ENCODE peak calls at places on chromosomes 1 and 21, in ten cellular contexts. P, Y, K, X, U, W, G, L, C and I are unnamed samples.

GRCh38 chr1:56453722-56454078 is 125.7 kb downstream of the PLPP3 start:
- DNase-seq in P (no peak), Y (no peak), K (no peak), X (no peak), U (no peak), W (no peak), G (no peak), L (no peak), C (no peak), I (no peak)

GRCh38 chr21:35467536-35467935 is 418.4 kb upstream of the RUNX1 start:
- DNase-seq in P (no peak), Y (peak; percentile 3), K (no peak), X (peak; percentile 54), U (no peak), W (no peak), G (no peak), L (no peak), C (no peak), I (no peak)

GRCh38 chr1:183885142-183885735 is 80.3 kb downstream of the RGL1 start:
- DNase-seq in P (no peak), Y (peak; percentile 42), K (no peak), X (peak; percentile 44), U (no peak), W (no peak), G (no peak), L (no peak), C (no peak), I (no peak)

GRCh38 chr1:46221749-46222148 is 18.6 kb downstream of the LURAP1 start:
- DNase-seq in P (peak; percentile 79), Y (no peak), K (no peak), X (no peak), U (no peak), W (no peak), G (no peak), L (peak; percentile 20), C (no peak), I (no peak)

GRCh38 chr1:203069028-203069804 is 16.6 kb downstream of the MYOG start:
- DNase-seq in P (no peak), Y (peak; percentile 22), K (no peak), X (no peak), U (no peak), W (no peak), G (no peak), L (no peak), C (no peak), I (no peak)

GRCh38 chr1:63674238-63674864 is 81.1 kb downstream of the PGM1 start:
- DNase-seq in P (peak; percentile 81), Y (peak; percentile 92), K (peak; percentile 95), X (peak; percentile 93), U (peak; percentile 90), W (peak; percentile 97), G (no peak), L (peak; percentile 67), C (peak; percentile 91), I (peak; percentile 41)

GRCh38 chr1:9235123-9235513 is 544 bp downstream of the H6PD start:
- DNase-seq in P (no peak), Y (peak; percentile 81), K (no peak), X (peak; percentile 62), U (no peak), W (peak; percentile 62), G (no peak), L (no peak), C (peak; percentile 58), I (no peak)

GRCh38 chr1:111198836-111199235 is 1.6 kb downstream of the DENND2D start:
- DNase-seq in P (no peak), Y (no peak), K (no peak), X (no peak), U (no peak), W (no peak), G (no peak), L (no peak), C (no peak), I (no peak)

GRCh38 chr1:118982816-118983557 is 5.2 kb downstream of the TBX15 start:
- DNase-seq in P (no peak), Y (no peak), K (no peak), X (no peak), U (no peak), W (no peak), G (no peak), L (no peak), C (no peak), I (no peak)

GRCh38 chr1:118983558-118984021 is 4.6 kb downstream of the TBX15 start:
- DNase-seq in P (no peak), Y (no peak), K (no peak), X (no peak), U (no peak), W (no peak), G (no peak), L (no peak), C (no peak), I (no peak)

GRCh38 chr1:118979754-118980270 is 8.3 kb downstream of the TBX15 start:
- DNase-seq in P (peak; percentile 51), Y (no peak), K (no peak), X (no peak), U (no peak), W (no peak), G (no peak), L (no peak), C (no peak), I (no peak)

GRCh38 chr1:118982281-118982680 is 5.9 kb downstream of the TBX15 start:
- DNase-seq in P (no peak), Y (no peak), K (no peak), X (no peak), U (no peak), W (no peak), G (no peak), L (no peak), C (no peak), I (no peak)

DNA sequence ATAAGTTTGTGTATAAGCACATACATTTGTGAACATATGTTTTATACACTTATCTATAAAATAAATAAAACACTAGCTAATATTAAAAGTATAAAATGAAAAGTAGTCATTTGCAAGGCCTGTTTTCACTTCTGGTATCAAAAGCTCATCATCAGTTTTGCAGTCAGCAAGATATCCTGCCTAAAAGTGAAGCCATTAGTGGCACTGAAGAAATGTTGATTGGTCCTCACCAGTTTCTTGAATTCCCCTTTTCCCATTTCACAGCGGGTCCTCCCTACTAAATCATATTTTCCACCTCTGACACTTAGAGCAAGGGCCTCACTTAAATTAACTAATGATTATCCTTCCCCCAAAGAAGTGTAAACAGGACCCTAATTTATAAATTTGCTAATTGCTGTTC is 6.7 kb downstream of the TBX15 start:
- DNase-seq in P (no peak), Y (no peak), K (no peak), X (no peak), U (no peak), W (no peak), G (no peak), L (no peak), C (no peak), I (no peak)
- H3K4me1 ChIP-seq in P (peaks cover 18% of the 10 kb centered on the region), Y (peaks cover 4% of the 10 kb centered on the region), K (no peaks in the 10 kb centered on the region), X (peaks cover 2% of the 10 kb centered on the region), U (no peaks in the 10 kb centered on the region), W (peaks cover 28% of the 10 kb centered on the region), G (peaks cover 8% of the 10 kb centered on the region), L (peaks cover 35% of the 10 kb centered on the region), C (no peaks in the 10 kb centered on the region), I (no peaks in the 10 kb centered on the region)

DNA sequence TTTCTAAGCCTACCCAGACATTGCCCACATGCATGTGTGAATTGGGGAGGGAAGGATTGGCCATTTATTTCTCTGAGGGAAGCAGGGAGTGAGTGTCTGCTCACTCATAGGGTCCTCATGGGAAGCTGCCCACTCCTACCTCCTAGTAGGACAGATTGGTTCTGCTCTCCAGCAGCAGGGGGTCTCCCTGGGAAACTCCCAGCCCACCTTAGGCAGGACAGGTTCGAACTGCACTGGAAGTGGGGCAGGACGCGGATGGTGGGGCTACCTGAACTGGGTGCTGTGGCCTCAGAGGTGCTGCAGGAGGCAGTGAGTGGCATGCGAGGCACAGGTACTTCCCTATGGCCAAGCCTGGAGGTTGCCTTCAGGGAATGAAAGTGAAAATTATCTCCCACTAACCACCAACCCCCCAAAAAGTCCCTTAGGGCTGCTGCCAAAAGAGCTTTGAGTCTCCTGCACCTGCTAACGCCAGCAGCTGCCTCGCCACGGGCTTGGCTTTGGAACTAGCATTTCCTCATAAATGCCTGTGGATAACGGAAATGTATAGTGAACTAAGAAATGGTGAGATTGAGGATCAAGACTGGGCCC is 157.0 kb upstream of the COA6 start:
- DNase-seq in P (no peak), Y (no peak), K (no peak), X (no peak), U (no peak), W (no peak), G (no peak), L (no peak), C (no peak), I (no peak)
- H3K27ac ChIP-seq in P (no peak overlapping the region), Y (no peak overlapping the region), K (no peak overlapping the region), X (no peak overlapping the region), U (no peak overlapping the region), W (no peak overlapping the region), G (no peak overlapping the region), L (no peak overlapping the region), C (no peak overlapping the region), I (no peak overlapping the region)

GRCh38 chr1:166695115-166695514 is 144.2 kb upstream of the POGK start:
- DNase-seq in P (no peak), Y (no peak), K (no peak), X (no peak), U (no peak), W (no peak), G (no peak), L (no peak), C (no peak), I (no peak)

GRCh38 chr1:166693158-166693557 is 146.1 kb upstream of the POGK start:
- DNase-seq in P (no peak), Y (no peak), K (no peak), X (no peak), U (no peak), W (no peak), G (no peak), L (no peak), C (no peak), I (no peak)

GRCh38 chr1:166692354-166692753 is 146.9 kb upstream of the POGK start:
- DNase-seq in P (no peak), Y (no peak), K (no peak), X (no peak), U (no peak), W (no peak), G (no peak), L (no peak), C (no peak), I (peak; percentile 19)

GRCh38 chr1:166693673-166694297 is 145.5 kb upstream of the POGK start:
- DNase-seq in P (no peak), Y (no peak), K (no peak), X (no peak), U (no peak), W (no peak), G (no peak), L (no peak), C (no peak), I (no peak)

DNA sequence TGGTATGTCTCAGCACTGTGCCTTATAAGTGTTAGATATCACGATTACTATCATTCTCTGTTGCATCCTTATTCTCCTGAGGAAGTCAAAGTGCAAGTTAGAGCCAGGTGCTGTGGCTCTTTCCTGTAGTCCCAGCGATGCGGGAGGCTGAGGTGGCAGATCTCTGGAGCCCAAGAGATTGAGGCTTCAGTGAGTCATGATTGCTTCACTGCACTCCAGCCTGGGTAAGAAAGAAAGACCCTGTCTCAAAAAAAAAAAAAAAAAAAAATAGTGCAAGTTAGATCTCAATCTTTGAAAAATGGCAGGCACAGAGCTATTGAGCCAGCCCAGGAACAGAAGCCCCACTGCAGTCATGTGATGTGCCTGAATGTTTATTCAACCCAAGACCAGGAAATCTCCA is 147.8 kb upstream of the POGK start:
- DNase-seq in P (no peak), Y (no peak), K (no peak), X (no peak), U (no peak), W (no peak), G (no peak), L (no peak), C (no peak), I (no peak)
- TF ChIP-seq CTCF in P (no peak), Y (no peak), K (no peak), X (no peak), U (no peak), W (no peak), G (no peak), L (no peak), C (no peak), I (no peak)

GRCh38 chr1:51621841-51622454 is 5.1 kb downstream of the OSBPL9 start:
- DNase-seq in P (no peak), Y (no peak), K (no peak), X (no peak), U (no peak), W (no peak), G (no peak), L (no peak), C (no peak), I (no peak)

GRCh38 chr1:51618715-51619114 is 1.8 kb downstream of the OSBPL9 start:
- DNase-seq in P (no peak), Y (no peak), K (no peak), X (no peak), U (no peak), W (no peak), G (no peak), L (no peak), C (no peak), I (no peak)

GRCh38 chr1:51622455-51622913 is 5.6 kb downstream of the OSBPL9 start:
- DNase-seq in P (no peak), Y (peak; percentile 58), K (peak; percentile 98), X (peak; percentile 80), U (peak; percentile 85), W (peak; percentile 45), G (no peak), L (peak; percentile 22), C (peak; percentile 52), I (peak; percentile 86)

GRCh38 chr1:51621161-51621560 is 4.3 kb downstream of the OSBPL9 start:
- DNase-seq in P (peak; percentile 9), Y (no peak), K (no peak), X (no peak), U (no peak), W (no peak), G (no peak), L (no peak), C (no peak), I (no peak)

GRCh38 chr1:51620470-51620869 is 3.6 kb downstream of the OSBPL9 start:
- DNase-seq in P (no peak), Y (no peak), K (no peak), X (no peak), U (no peak), W (no peak), G (no peak), L (no peak), C (no peak), I (no peak)
- H3K4me1 ChIP-seq in P (peaks cover 15% of the 10 kb centered on the region), Y (peaks cover 13% of the 10 kb centered on the region), K (peaks cover 68% of the 10 kb centered on the region), X (peaks cover 3% of the 10 kb centered on the region), U (no peaks in the 10 kb centered on the region), W (peaks cover 40% of the 10 kb centered on the region), G (peaks cover 26% of the 10 kb centered on the region), L (peaks cover 96% of the 10 kb centered on the region), C (peaks cover 13% of the 10 kb centered on the region), I (peaks cover 40% of the 10 kb centered on the region)